ENCODE peak calls at places on chromosomes 2 and 18, in eight cellular contexts. One of them, this sample, is unnamed.

GRCh38 chr2:211328126-211328525 is 771.7 kb downstream of the CPS1 start:
- DNase-seq in Caco-2: no peak
- DNase-seq in neural progenitor cell: no peak
- DNase-seq in fibroblast of pulmonary artery: no peak
- DNase-seq in GM12865: no peak
- DNase-seq in coronary artery: no peak
- DNase-seq in heart left ventricle: no peak
- DNase-seq in CD8-positive, alpha-beta T cell: no peak
- DNase-seq in this sample: no peak

GRCh38 chr2:30359644-30360167 is 87.3 kb upstream of the LCLAT1 start:
- DNase-seq in neural progenitor cell: no peak
- DNase-seq in coronary artery: peak; percentile 86
- DNase-seq in Caco-2: no peak
- DNase-seq in fibroblast of pulmonary artery: peak; percentile 66
- DNase-seq in CD8-positive, alpha-beta T cell: no peak
- DNase-seq in heart left ventricle: peak; percentile 86
- DNase-seq in GM12865: no peak
- DNase-seq in this sample: peak; percentile 14

GRCh38 chr2:189933911-189934399 is 128.6 kb downstream of the MSTN start:
- DNase-seq in fibroblast of pulmonary artery: peak; percentile 88
- DNase-seq in CD8-positive, alpha-beta T cell: no peak
- DNase-seq in neural progenitor cell: no peak
- DNase-seq in coronary artery: no peak
- DNase-seq in Caco-2: no peak
- DNase-seq in heart left ventricle: no peak
- DNase-seq in GM12865: no peak
- DNase-seq in this sample: peak; percentile 84

GRCh38 chr2:67567866-67568265 is 170.7 kb downstream of the ETAA1 start:
- DNase-seq in CD8-positive, alpha-beta T cell: no peak
- DNase-seq in GM12865: no peak
- DNase-seq in heart left ventricle: no peak
- DNase-seq in coronary artery: no peak
- DNase-seq in Caco-2: no peak
- DNase-seq in neural progenitor cell: no peak
- DNase-seq in fibroblast of pulmonary artery: peak; percentile 27
- DNase-seq in this sample: no peak

GRCh38 chr18:52313213-52313612 is 26.8 kb upstream of the DCC start:
- DNase-seq in CD8-positive, alpha-beta T cell: no peak
- DNase-seq in coronary artery: no peak
- DNase-seq in heart left ventricle: no peak
- DNase-seq in neural progenitor cell: no peak
- DNase-seq in Caco-2: peak; percentile 34
- DNase-seq in GM12865: no peak
- DNase-seq in fibroblast of pulmonary artery: no peak
- DNase-seq in this sample: peak; percentile 27

GRCh38 chr2:149278146-149278878 is 52.1 kb upstream of the LYPD6 start:
- DNase-seq in heart left ventricle: no peak
- DNase-seq in fibroblast of pulmonary artery: no peak
- DNase-seq in GM12865: no peak
- DNase-seq in coronary artery: no peak
- DNase-seq in CD8-positive, alpha-beta T cell: no peak
- DNase-seq in Caco-2: no peak
- DNase-seq in neural progenitor cell: no peak
- DNase-seq in this sample: no peak

GRCh38 chr2:70674636-70675430 is 93.2 kb downstream of the ADD2 start:
- DNase-seq in CD8-positive, alpha-beta T cell: no peak
- DNase-seq in fibroblast of pulmonary artery: no peak
- DNase-seq in GM12865: no peak
- DNase-seq in neural progenitor cell: no peak
- DNase-seq in heart left ventricle: no peak
- DNase-seq in Caco-2: no peak
- DNase-seq in coronary artery: peak; percentile 49
- DNase-seq in this sample: no peak

GRCh38 chr2:217827430-217828201 is 175.2 kb downstream of the TNS1 start:
- DNase-seq in heart left ventricle: peak; percentile 69
- DNase-seq in Caco-2: no peak
- DNase-seq in GM12865: no peak
- DNase-seq in coronary artery: no peak
- DNase-seq in fibroblast of pulmonary artery: no peak
- DNase-seq in CD8-positive, alpha-beta T cell: no peak
- DNase-seq in neural progenitor cell: no peak
- DNase-seq in this sample: no peak

GRCh38 chr2:227486688-227487087 is 14.7 kb downstream of the AGFG1 start:
- DNase-seq in GM12865: no peak
- DNase-seq in fibroblast of pulmonary artery: no peak
- DNase-seq in coronary artery: no peak
- DNase-seq in Caco-2: no peak
- DNase-seq in heart left ventricle: no peak
- DNase-seq in neural progenitor cell: no peak
- DNase-seq in CD8-positive, alpha-beta T cell: no peak
- DNase-seq in this sample: no peak

GRCh38 chr18:79788096-79789085 is 9.3 kb upstream of the KCNG2 start:
- DNase-seq in Caco-2: no peak
- DNase-seq in fibroblast of pulmonary artery: peak; percentile 39
- DNase-seq in CD8-positive, alpha-beta T cell: no peak
- DNase-seq in GM12865: no peak
- DNase-seq in heart left ventricle: no peak
- DNase-seq in neural progenitor cell: peak; percentile 49
- DNase-seq in coronary artery: no peak
- DNase-seq in this sample: no peak

GRCh38 chr2:136238214-136238551 is 120.2 kb upstream of the CXCR4 start:
- DNase-seq in GM12865: no peak
- DNase-seq in neural progenitor cell: no peak
- DNase-seq in CD8-positive, alpha-beta T cell: peak; percentile 19
- DNase-seq in coronary artery: no peak
- DNase-seq in Caco-2: no peak
- DNase-seq in fibroblast of pulmonary artery: peak; percentile 44
- DNase-seq in heart left ventricle: no peak
- DNase-seq in this sample: no peak

GRCh38 chr2:29578084-29578598 is 343.2 kb downstream of the ALK start:
- DNase-seq in CD8-positive, alpha-beta T cell: no peak
- DNase-seq in Caco-2: no peak
- DNase-seq in fibroblast of pulmonary artery: no peak
- DNase-seq in coronary artery: peak; percentile 11
- DNase-seq in GM12865: no peak
- DNase-seq in neural progenitor cell: no peak
- DNase-seq in heart left ventricle: no peak
- DNase-seq in this sample: no peak

GRCh38 chr2:64482765-64483504 is 29.0 kb downstream of the LGALSL start:
- DNase-seq in coronary artery: no peak
- DNase-seq in fibroblast of pulmonary artery: peak; percentile 22
- DNase-seq in heart left ventricle: no peak
- DNase-seq in Caco-2: no peak
- DNase-seq in CD8-positive, alpha-beta T cell: no peak
- DNase-seq in GM12865: no peak
- DNase-seq in neural progenitor cell: peak; percentile 36
- DNase-seq in this sample: peak; percentile 4

GRCh38 chr2:224146356-224147160 is 107.5 kb upstream of the SERPINE2 start:
- DNase-seq in neural progenitor cell: no peak
- DNase-seq in coronary artery: no peak
- DNase-seq in GM12865: no peak
- DNase-seq in heart left ventricle: no peak
- DNase-seq in fibroblast of pulmonary artery: no peak
- DNase-seq in CD8-positive, alpha-beta T cell: no peak
- DNase-seq in Caco-2: peak; percentile 76
- DNase-seq in this sample: no peak

GRCh38 chr2:46230115-46230571 is 67.1 kb upstream of the EPAS1 start:
- DNase-seq in neural progenitor cell: no peak
- DNase-seq in coronary artery: no peak
- DNase-seq in Caco-2: no peak
- DNase-seq in CD8-positive, alpha-beta T cell: peak; percentile 7
- DNase-seq in fibroblast of pulmonary artery: no peak
- DNase-seq in heart left ventricle: peak; percentile 35
- DNase-seq in GM12865: peak; percentile 67
- DNase-seq in this sample: peak; percentile 47

GRCh38 chr18:533995-534601 is 33.6 kb upstream of the COLEC12 start:
- DNase-seq in GM12865: no peak
- DNase-seq in CD8-positive, alpha-beta T cell: no peak
- DNase-seq in fibroblast of pulmonary artery: no peak
- DNase-seq in neural progenitor cell: no peak
- DNase-seq in coronary artery: no peak
- DNase-seq in Caco-2: no peak
- DNase-seq in heart left ventricle: no peak
- DNase-seq in this sample: no peak

GRCh38 chr2:161426788-161427412 is 10.8 kb downstream of the TBR1 start:
- DNase-seq in heart left ventricle: no peak
- DNase-seq in neural progenitor cell: peak; percentile 54
- DNase-seq in GM12865: no peak
- DNase-seq in Caco-2: no peak
- DNase-seq in fibroblast of pulmonary artery: peak; percentile 53
- DNase-seq in CD8-positive, alpha-beta T cell: no peak
- DNase-seq in coronary artery: no peak
- DNase-seq in this sample: peak; percentile 46

GRCh38 chr2:110153416-110153815 is 37.8 kb upstream of the MALL start:
- DNase-seq in coronary artery: no peak
- DNase-seq in heart left ventricle: no peak
- DNase-seq in fibroblast of pulmonary artery: no peak
- DNase-seq in CD8-positive, alpha-beta T cell: no peak
- DNase-seq in GM12865: no peak
- DNase-seq in Caco-2: no peak
- DNase-seq in neural progenitor cell: no peak
- DNase-seq in this sample: peak; percentile 12

GRCh38 chr2:232368311-232368731 is 10.2 kb upstream of the ALPP start:
- DNase-seq in CD8-positive, alpha-beta T cell: no peak
- DNase-seq in GM12865: no peak
- DNase-seq in heart left ventricle: no peak
- DNase-seq in coronary artery: no peak
- DNase-seq in Caco-2: no peak
- DNase-seq in fibroblast of pulmonary artery: no peak
- DNase-seq in neural progenitor cell: peak; percentile 23
- DNase-seq in this sample: no peak

GRCh38 chr18:41761329-41762028 is 193.6 kb upstream of the PIK3C3 start:
- DNase-seq in GM12865: no peak
- DNase-seq in neural progenitor cell: no peak
- DNase-seq in CD8-positive, alpha-beta T cell: no peak
- DNase-seq in fibroblast of pulmonary artery: peak; percentile 90
- DNase-seq in Caco-2: no peak
- DNase-seq in coronary artery: no peak
- DNase-seq in heart left ventricle: no peak
- DNase-seq in this sample: peak; percentile 80

GRCh38 chr2:98478861-98479770 is 34.5 kb downstream of the INPP4A start:
- DNase-seq in Caco-2: no peak
- DNase-seq in CD8-positive, alpha-beta T cell: no peak
- DNase-seq in heart left ventricle: no peak
- DNase-seq in neural progenitor cell: no peak
- DNase-seq in GM12865: no peak
- DNase-seq in fibroblast of pulmonary artery: no peak
- DNase-seq in coronary artery: no peak
- DNase-seq in this sample: no peak
- H3K4me3 ChIP-seq in Caco-2: no peak overlapping the region
- H3K4me3 ChIP-seq in CD8-positive, alpha-beta T cell: peak overlapping the region; percentile 10
- H3K4me3 ChIP-seq in heart left ventricle: no peak overlapping the region
- H3K4me3 ChIP-seq in neural progenitor cell: no peak overlapping the region
- H3K4me3 ChIP-seq in GM12865: no peak overlapping the region
- H3K4me3 ChIP-seq in fibroblast of pulmonary artery: no peak overlapping the region
- H3K4me3 ChIP-seq in coronary artery: no peak overlapping the region
- H3K4me3 ChIP-seq in this sample: no peak overlapping the region

GRCh38 chr2:154699560-154699901 is 1.0 kb downstream of the KCNJ3 start:
- DNase-seq in GM12865: no peak
- DNase-seq in Caco-2: no peak
- DNase-seq in heart left ventricle: no peak
- DNase-seq in CD8-positive, alpha-beta T cell: no peak
- DNase-seq in neural progenitor cell: no peak
- DNase-seq in fibroblast of pulmonary artery: no peak
- DNase-seq in coronary artery: no peak
- DNase-seq in this sample: no peak
- H3K4me3 ChIP-seq in GM12865: no peak overlapping the region
- H3K4me3 ChIP-seq in Caco-2: no peak overlapping the region
- H3K4me3 ChIP-seq in heart left ventricle: no peak overlapping the region
- H3K4me3 ChIP-seq in CD8-positive, alpha-beta T cell: no peak overlapping the region
- H3K4me3 ChIP-seq in neural progenitor cell: no peak overlapping the region
- H3K4me3 ChIP-seq in fibroblast of pulmonary artery: no peak overlapping the region
- H3K4me3 ChIP-seq in coronary artery: peak overlapping the region; percentile 87
- H3K4me3 ChIP-seq in this sample: no peak overlapping the region

DNA sequence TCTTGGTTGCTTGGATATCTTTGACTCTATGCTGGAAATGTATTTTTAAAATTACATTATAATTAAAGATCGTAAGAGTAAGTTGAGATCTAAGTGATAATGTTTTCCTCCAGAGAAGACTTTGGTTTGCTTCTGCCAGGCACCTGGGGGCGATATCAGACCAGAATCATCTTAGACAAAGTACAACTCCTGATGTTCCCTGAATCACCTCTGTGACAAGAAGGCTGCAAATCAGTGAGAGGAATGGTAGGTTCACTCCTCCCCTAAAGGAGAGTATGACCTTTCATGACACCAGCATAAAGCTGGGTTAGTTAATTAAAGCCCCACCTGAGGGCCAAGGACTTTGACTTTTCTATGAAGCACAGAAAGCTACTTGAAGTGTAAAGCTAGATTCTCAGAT is 114.4 kb upstream of the DTNA start:
- DNase-seq in GM12865: peak; percentile 8
- DNase-seq in heart left ventricle: no peak
- DNase-seq in Caco-2: no peak
- DNase-seq in neural progenitor cell: peak; percentile 40
- DNase-seq in fibroblast of pulmonary artery: peak; percentile 38
- DNase-seq in coronary artery: no peak
- DNase-seq in CD8-positive, alpha-beta T cell: no peak
- DNase-seq in this sample: peak; percentile 39
- H3K4me3 ChIP-seq in GM12865: no peak overlapping the region
- H3K4me3 ChIP-seq in heart left ventricle: peak overlapping the region; percentile 40
- H3K4me3 ChIP-seq in Caco-2: no peak overlapping the region
- H3K4me3 ChIP-seq in neural progenitor cell: no peak overlapping the region
- H3K4me3 ChIP-seq in fibroblast of pulmonary artery: no peak overlapping the region
- H3K4me3 ChIP-seq in coronary artery: peak overlapping the region; percentile 50
- H3K4me3 ChIP-seq in CD8-positive, alpha-beta T cell: no peak overlapping the region
- H3K4me3 ChIP-seq in this sample: no peak overlapping the region

DNA sequence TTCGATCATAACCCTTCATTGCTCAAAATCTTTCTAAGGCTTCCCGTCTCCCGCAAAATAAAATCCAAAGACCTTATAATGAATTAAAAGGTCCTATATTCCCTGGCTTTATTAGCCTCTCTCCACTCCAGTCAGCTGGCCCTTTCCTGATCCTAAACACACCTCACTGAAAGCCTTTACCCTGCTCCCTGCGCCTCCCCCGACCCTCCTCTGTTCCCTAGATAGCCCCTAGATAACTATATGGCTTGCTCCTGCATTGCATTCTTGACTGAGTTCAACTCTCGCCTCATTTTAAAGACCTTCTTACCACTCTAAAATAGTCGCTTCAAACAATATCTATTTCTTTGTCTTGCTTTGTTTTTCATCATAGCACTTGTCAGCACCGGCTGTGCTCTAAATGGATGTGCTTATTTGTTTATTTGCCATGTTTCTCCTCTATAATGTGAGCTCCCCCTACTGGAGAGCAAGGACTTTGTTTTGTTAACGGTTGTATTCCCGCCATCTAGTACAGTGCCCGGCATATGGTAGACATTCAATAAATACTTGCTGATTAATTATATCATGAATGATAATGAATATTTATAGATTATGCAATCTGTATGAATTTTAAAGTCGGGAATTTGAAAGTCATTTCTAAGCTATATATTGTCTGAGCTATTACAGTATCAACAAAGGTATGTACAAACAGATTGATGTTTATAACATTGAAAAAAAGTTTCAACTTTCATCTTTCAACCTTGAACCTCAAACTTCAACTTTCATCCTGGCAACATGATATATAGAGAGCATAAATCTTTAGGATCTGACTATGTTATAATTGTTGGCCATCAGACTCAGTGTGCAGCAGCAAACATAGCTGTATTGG is 32.4 kb upstream of the VIT start:
- DNase-seq in CD8-positive, alpha-beta T cell: no peak
- DNase-seq in neural progenitor cell: peak; percentile 67
- DNase-seq in Caco-2: no peak
- DNase-seq in fibroblast of pulmonary artery: peak; percentile 89
- DNase-seq in GM12865: peak; percentile 65
- DNase-seq in heart left ventricle: peak; percentile 20
- DNase-seq in coronary artery: no peak
- DNase-seq in this sample: peak; percentile 77
- H3K4me3 ChIP-seq in CD8-positive, alpha-beta T cell: no peak overlapping the region
- H3K4me3 ChIP-seq in neural progenitor cell: no peak overlapping the region
- H3K4me3 ChIP-seq in Caco-2: no peak overlapping the region
- H3K4me3 ChIP-seq in fibroblast of pulmonary artery: no peak overlapping the region
- H3K4me3 ChIP-seq in GM12865: no peak overlapping the region
- H3K4me3 ChIP-seq in heart left ventricle: no peak overlapping the region
- H3K4me3 ChIP-seq in coronary artery: no peak overlapping the region
- H3K4me3 ChIP-seq in this sample: no peak overlapping the region